ENCODE peak calls at places on chromosomes 1 and 21, in five cellular contexts. A is A549; U is kidney; G is stimulated activated CD8-positive, alpha-beta memory T cell treated with anti-CD3 and anti-CD28 coated beads, Interleukin-15, amount 100 ng/mL, for 4 hours; O is stimulated activated CD4-positive, alpha-beta T cell treated with anti-CD3 and anti-CD28 coated beads, Interleukin-15, amount 100 ng/mL, for 24 hours. S is an unnamed sample.

GRCh38 chr1:50989694-50990093 is 19.6 kb downstream of the CDKN2C start:
- DNase-seq in O (no peak), U (no peak), G (no peak), A (no peak), S (no peak)

GRCh38 chr1:234488954-234489691 is 10.1 kb upstream of the TARBP1 start:
- DNase-seq in O (no peak), U (no peak), G (no peak), A (no peak), S (no peak)

GRCh38 chr1:77385551-77385950 is 103.7 kb downstream of the AK5 start:
- DNase-seq in A (no peak), G (no peak), U (no peak), O (no peak), S (no peak)

GRCh38 chr1:228399531-228400236 is 7.0 kb downstream of the TRIM11 start:
- DNase-seq in G (no peak), O (no peak), A (no peak), U (peak), S (peak)

GRCh38 chr21:16534408-16535099 is 804.8 kb downstream of the USP25 start:
- DNase-seq in A (peak), G (no peak), O (no peak), U (peak), S (no peak)

GRCh38 chr21:45016491-45017375 is 57.6 kb upstream of the ADARB1 start:
- DNase-seq in G (no peak), O (no peak), A (no peak), U (peak), S (no peak)

GRCh38 chr1:175477248-175477647 is 266.1 kb downstream of the TNR start:
- DNase-seq in G (no peak), U (no peak), O (no peak), A (no peak), S (no peak)

GRCh38 chr1:29672955-29673507 is 436.7 kb downstream of the PTPRU start:
- DNase-seq in A (no peak), U (no peak), O (no peak), G (no peak), S (no peak)

GRCh38 chr1:204878835-204879234 is 8.2 kb downstream of the NFASC start:
- DNase-seq in G (no peak), A (no peak), U (no peak), O (no peak), S (no peak)

GRCh38 chr1:216913966-216914365 is 190.7 kb upstream of the ESRRG start:
- DNase-seq in O (no peak), A (no peak), U (no peak), G (no peak), S (no peak)

GRCh38 chr1:15946546-15947381 is 29.1 kb downstream of the ZBTB17 start:
- DNase-seq in G (no peak), O (no peak), U (peak), A (no peak), S (peak)

GRCh38 chr21:26115346-26115745 is 55.2 kb downstream of the APP start:
- DNase-seq in U (no peak), G (no peak), O (no peak), A (peak), S (no peak)

GRCh38 chr1:225425211-225425786 is 2.5 kb downstream of the LBR start:
- DNase-seq in G (no peak), A (no peak), U (no peak), O (no peak), S (no peak)

GRCh38 chr1:40438391-40439015 is 11.8 kb upstream of the ZFP69B start:
- DNase-seq in U (no peak), A (peak), G (no peak), O (peak), S (peak)

GRCh38 chr21:24220466-24220865 is 1386.8 kb downstream of the MRPL39 start:
- DNase-seq in A (no peak), O (no peak), G (no peak), U (no peak), S (no peak)

GRCh38 chr1:231420299-231420958 is 1.7 kb downstream of the EGLN1 start:
- DNase-seq in A (no peak), U (no peak), G (no peak), O (no peak), S (peak)

GRCh38 chr21:38440746-38441145 is 57.5 kb downstream of the ERG start:
- DNase-seq in O (no peak), A (peak), U (no peak), G (no peak), S (no peak)

GRCh38 chr1:93845554-93846150 is 33.4 kb downstream of the DNTTIP2 start:
- DNase-seq in A (peak), G (peak), U (no peak), O (no peak), S (peak)

GRCh38 chr1:9561429-9561828 is 22.2 kb downstream of the SLC25A33 start:
- DNase-seq in A (peak), G (no peak), O (no peak), U (no peak), S (no peak)

GRCh38 chr1:9231648-9232332 is 2.8 kb upstream of the H6PD start:
- DNase-seq in A (no peak), O (no peak), G (no peak), U (no peak), S (no peak)

GRCh38 chr1:230087034-230087721 is 20.1 kb downstream of the GALNT2 start:
- DNase-seq in O (no peak), A (no peak), G (no peak), U (no peak), S (no peak)

GRCh38 chr1:150002217-150002616 is 8.3 kb downstream of the OTUD7B start:
- DNase-seq in A (no peak), U (no peak), G (no peak), O (no peak), S (no peak)

GRCh38 chr1:200892546-200892945 is 2.2 kb upstream of the INAVA start:
- DNase-seq in A (no peak), G (no peak), U (no peak), O (no peak), S (no peak)

GRCh38 chr1:41537788-41538351 is 53.4 kb upstream of the EDN2 start:
- DNase-seq in G (no peak), U (peak), O (peak), A (peak), S (no peak)

GRCh38 chr1:109543988-109544735 is 4.3 kb upstream of the GNAI3 start:
- DNase-seq in G (no peak), U (no peak), A (no peak), O (no peak), S (no peak)

GRCh38 chr1:29280780-29281131 is 44.4 kb downstream of the PTPRU start:
- DNase-seq in U (no peak), O (no peak), G (no peak), A (no peak), S (no peak)

GRCh38 chr1:209403921-209404320 is 179.6 kb upstream of the CAMK1G start:
- DNase-seq in O (no peak), A (no peak), G (no peak), U (no peak), S (no peak)